ENCODE peak calls at places on chromosome 13, in six cellular contexts. C is dermis blood vessel endothelial cell; L is left ventricle myocardium inferior; X is mucosa of gallbladder; P is stimulated activated CD8-positive, alpha-beta memory T cell treated with anti-CD3 and anti-CD28 coated beads, Interleukin-4, amount 100 ng/mL, for 1 hour; K is HTR-8/SVneo. V is an unnamed sample.

GRCh38 chr13:79056706-79057105 is 349.3 kb downstream of the RBM26 start:
- DNase-seq in C (no peak), L (no peak), X (no peak), P (no peak), K (no peak), V (peak)

GRCh38 chr13:112603641-112604220 is 15.8 kb upstream of the TUBGCP3 start:
- DNase-seq in C (no peak), L (no peak), X (no peak), P (no peak), K (no peak), V (no peak)

GRCh38 chr13:79988573-79988972 is 352.4 kb downstream of the SPRY2 start:
- DNase-seq in C (no peak), L (no peak), X (no peak), P (no peak), K (no peak), V (no peak)

GRCh38 chr13:39765801-39766463 is 110.5 kb downstream of the COG6 start:
- DNase-seq in C (peak), L (peak), X (peak), P (no peak), K (no peak), V (peak)

GRCh38 chr13:92994056-92994455 is 232.6 kb upstream of the GPC6 start:
- DNase-seq in C (no peak), L (no peak), X (no peak), P (no peak), K (peak), V (no peak)

GRCh38 chr13:83798731-83799130 is 83.5 kb downstream of the SLITRK1 start:
- DNase-seq in C (no peak), L (no peak), X (no peak), P (no peak), K (peak), V (no peak)

GRCh38 chr13:46008631-46009030 is 43.9 kb downstream of the ZC3H13 start:
- DNase-seq in C (no peak), L (no peak), X (no peak), P (no peak), K (no peak), V (no peak)

GRCh38 chr13:97272526-97272925 is 50.4 kb downstream of the MBNL2 start:
- DNase-seq in C (no peak), L (no peak), X (no peak), P (no peak), K (no peak), V (no peak)

GRCh38 chr13:32984857-32985626 is 31.2 kb upstream of the KL start:
- DNase-seq in C (no peak), L (no peak), X (no peak), P (no peak), K (no peak), V (peak)

GRCh38 chr13:32142956-32143375 is 111.4 kb downstream of the FRY start:
- DNase-seq in C (peak), L (no peak), X (no peak), P (no peak), K (peak), V (no peak)